ENCODE peak calls at places on chromosomes 12 and 14, in six cellular contexts. Q is GM23338, R is GM12878, L is K562, J is HepG2, K is H1. G is an unnamed sample.

GRCh38 chr14:56590535-56590951 is 10.9 kb downstream of the TMEM260 start:
- DNase-seq in K (no peak), L (no peak), J (no peak), Q (peak), R (no peak), G (peak)

GRCh38 chr12:92745874-92746553 is 43.2 kb downstream of the PLEKHG7 start:
- DNase-seq in Q (no peak), K (no peak), L (no peak), R (no peak), J (no peak), G (no peak)

GRCh38 chr14:77043177-77043983 is 14.9 kb upstream of the IRF2BPL start:
- DNase-seq in R (peak), J (peak), Q (no peak), K (no peak), L (peak), G (no peak)

GRCh38 chr12:62911288-62911687 is 23.7 kb downstream of the PPM1H start:
- DNase-seq in L (no peak), Q (no peak), R (no peak), J (no peak), K (no peak), G (no peak)

GRCh38 chr14:68891851-68892660 is 87.0 kb downstream of the ACTN1 start:
- DNase-seq in L (no peak), R (no peak), Q (no peak), J (no peak), K (no peak), G (no peak)

GRCh38 chr14:60922050-60922449 is 58.8 kb downstream of the TRMT5 start:
- DNase-seq in Q (no peak), J (no peak), R (no peak), K (no peak), L (no peak), G (no peak)

GRCh38 chr12:92570056-92570753 is 132.6 kb upstream of the PLEKHG7 start:
- DNase-seq in L (peak), R (peak), J (peak), K (no peak), Q (peak), G (peak)

GRCh38 chr12:15131462-15131861 is 89.8 kb downstream of the RERG start:
- DNase-seq in K (no peak), R (no peak), L (no peak), J (no peak), Q (no peak), G (no peak)

GRCh38 chr14:71961972-71962371 is 29.7 kb downstream of the RGS6 start:
- DNase-seq in Q (no peak), L (no peak), R (no peak), J (no peak), K (no peak), G (no peak)

GRCh38 chr14:76768671-76769500 is 7.6 kb downstream of the VASH1 start:
- DNase-seq in Q (no peak), J (no peak), R (no peak), L (no peak), K (no peak), G (no peak)

GRCh38 chr12:124497658-124498057 is 69.8 kb downstream of the NCOR2 start:
- DNase-seq in L (no peak), R (no peak), J (no peak), K (no peak), Q (no peak), G (no peak)

GRCh38 chr14:33061667-33062325 is 123.1 kb downstream of the NPAS3 start:
- DNase-seq in Q (peak), L (no peak), K (no peak), R (no peak), J (no peak), G (peak)

GRCh38 chr12:48924617-48925217 is 575 bp downstream of the FKBP11 start:
- DNase-seq in K (peak), R (peak), L (no peak), J (no peak), Q (peak), G (peak)

GRCh38 chr12:45611061-45611460 is 118.4 kb upstream of the ARID2 start:
- DNase-seq in R (no peak), K (no peak), L (no peak), Q (peak), J (no peak), G (no peak)

GRCh38 chr12:128966411-128966810 is 113.1 kb downstream of the GLT1D1 start:
- DNase-seq in R (no peak), L (no peak), Q (no peak), J (no peak), K (no peak), G (no peak)

GRCh38 chr14:22039938-22040780 is 366.5 kb upstream of the OR4E1 start:
- DNase-seq in L (no peak), K (no peak), Q (peak), R (no peak), J (peak), G (no peak)

GRCh38 chr12:3076730-3077571 is at the start of gene TSPAN9:
- DNase-seq in R (no peak), J (peak), K (no peak), L (peak), Q (peak), G (peak)

GRCh38 chr12:53643232-53643992 is 17.2 kb upstream of the ATF7 start:
- DNase-seq in L (no peak), J (no peak), K (no peak), Q (no peak), R (no peak), G (no peak)

GRCh38 chr12:53644133-53644532 is 18.0 kb upstream of the ATF7 start:
- DNase-seq in R (no peak), J (no peak), L (no peak), Q (no peak), K (no peak), G (no peak)

DNA sequence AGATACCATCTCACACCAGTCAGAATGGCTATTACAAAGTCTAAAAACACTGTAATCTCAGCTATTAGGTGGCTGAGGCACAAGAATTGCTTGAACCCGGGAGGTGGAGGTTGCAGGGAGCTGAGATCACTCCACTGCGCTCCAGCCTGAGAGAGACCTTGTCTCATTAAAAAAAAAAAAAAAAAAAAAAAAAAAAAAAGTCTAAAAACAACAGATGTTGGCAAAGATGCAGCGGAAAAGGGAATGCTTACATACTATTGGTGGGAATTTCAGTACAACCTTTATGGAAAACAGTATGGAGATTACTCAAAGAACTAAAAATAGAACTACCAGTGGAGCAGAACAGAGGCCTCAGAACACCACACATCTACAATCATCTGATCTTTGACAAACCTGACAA is 19.0 kb upstream of the ATF7 start:
- DNase-seq in L (no peak), K (no peak), R (no peak), J (no peak), Q (no peak), G (no peak)
- TF ChIP-seq CREB1 in L (no peak), K (no peak), R (no peak), J (no peak), Q (no peak), G (no peak)

GRCh38 chr12:41983896-41984295 is 160.8 kb downstream of the GXYLT1 start:
- DNase-seq in K (no peak), R (no peak), J (no peak), L (no peak), Q (no peak), G (no peak)
- TF ChIP-seq CREB1 in K (no peak), R (no peak), J (no peak), L (no peak), Q (no peak), G (no peak)

DNA sequence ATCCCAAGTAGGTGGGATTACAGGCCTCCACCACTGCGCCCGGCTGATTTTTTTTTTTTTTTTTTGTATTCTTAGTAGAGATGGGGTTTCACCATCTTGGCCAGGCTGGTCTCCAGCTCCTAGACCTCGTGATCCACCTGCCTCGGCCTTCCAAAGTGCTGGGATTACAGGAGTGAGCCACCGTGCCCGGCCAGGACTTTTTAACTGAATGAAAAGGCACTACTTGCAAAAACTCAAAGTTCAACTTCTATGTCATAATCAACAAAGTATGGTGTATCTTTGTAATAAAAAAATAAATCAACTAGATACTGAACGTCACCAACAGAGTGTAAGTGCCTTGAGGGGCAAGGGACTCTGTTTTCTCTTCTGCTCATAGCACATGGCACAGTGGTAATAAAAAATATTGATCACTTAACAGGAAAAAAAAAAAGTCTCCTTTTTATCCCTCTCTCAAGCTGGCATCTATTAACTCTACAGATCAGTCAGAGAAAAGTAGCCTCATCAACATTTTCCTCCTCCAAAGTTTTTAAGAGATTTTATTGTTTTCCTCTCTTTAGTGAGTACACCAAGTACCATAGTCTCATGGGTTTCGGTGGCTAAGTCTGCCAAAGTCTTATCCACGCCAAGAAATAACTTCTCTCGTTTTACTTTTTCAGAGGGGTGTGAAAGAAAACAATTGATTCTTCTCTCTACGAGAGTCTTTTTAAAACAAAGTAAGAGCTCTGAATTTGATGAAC is 10.6 kb upstream of the FOXN3 start:
- DNase-seq in L (no peak), Q (no peak), J (no peak), K (no peak), R (no peak), G (no peak)
- TF ChIP-seq CREB1 in L (no peak), Q (no peak), J (no peak), K (no peak), R (no peak), G (no peak)

GRCh38 chr14:89027097-89027740 is 202.8 kb downstream of the TTC8 start:
- DNase-seq in L (peak), Q (peak), J (peak), R (no peak), K (no peak), G (peak)
- TF ChIP-seq CREB1 in L (no peak), Q (peak), J (no peak), R (no peak), K (no peak), G (no peak)

GRCh38 chr12:84982888-84983287 is 53.2 kb downstream of the TSPAN19 start:
- DNase-seq in L (no peak), J (no peak), Q (peak), R (no peak), K (no peak), G (no peak)

GRCh38 chr12:84983289-84983688 is 52.8 kb downstream of the TSPAN19 start:
- DNase-seq in Q (peak), J (no peak), K (no peak), L (no peak), R (no peak), G (no peak)

GRCh38 chr12:84986586-84986985 is 49.5 kb downstream of the TSPAN19 start:
- DNase-seq in K (no peak), J (no peak), R (no peak), Q (no peak), L (no peak), G (no peak)
- TF ChIP-seq CREB1 in K (no peak), J (no peak), R (no peak), Q (no peak), L (no peak), G (no peak)